ENCODE peak calls at places on chromosomes 1 and 21, in ten cellular contexts. One of them, this sample, is unnamed.

GRCh38 chr21:15775981-15776380 is 46.2 kb downstream of the USP25 start:
- DNase-seq in activated B cell treated with CpG ODN at 0.5 μM for 24 hours: no peak
- DNase-seq in brain pericyte: no peak
- DNase-seq in activated CD4-positive, alpha-beta T cell treated with anti-CD3 and anti-CD28 coated beads, Interleukin-2, amount 50 U/mL, for 1 hour: no peak
- DNase-seq in osteocyte: no peak
- DNase-seq in activated T-helper 1 cell treated with anti-CD3 and anti-CD28 coated beads, Interleukin-12 subunit alpha, Interleukin-12 subunit beta, Interleukin-2, Interleukin-4 antibody, amounts not matched to agents 30 ng/mL and 10 ng/mL and 1 ng/mL, durations not matched to agents 14 hours and 24 hours and 36 hours: no peak
- DNase-seq in nephron progenitor cell: no peak
- DNase-seq in NAMALWA: no peak
- DNase-seq in IMR-90: peak; percentile 89
- DNase-seq in T follicular helper cell: no peak
- DNase-seq in this sample: peak; percentile 51

GRCh38 chr1:93955765-93956164 is 46.5 kb upstream of the GCLM start:
- DNase-seq in nephron progenitor cell: no peak
- DNase-seq in T follicular helper cell: no peak
- DNase-seq in brain pericyte: no peak
- DNase-seq in osteocyte: no peak
- DNase-seq in NAMALWA: no peak
- DNase-seq in activated B cell treated with CpG ODN at 0.5 μM for 24 hours: no peak
- DNase-seq in activated T-helper 1 cell treated with anti-CD3 and anti-CD28 coated beads, Interleukin-12 subunit alpha, Interleukin-12 subunit beta, Interleukin-2, Interleukin-4 antibody, amounts not matched to agents 30 ng/mL and 10 ng/mL and 1 ng/mL, durations not matched to agents 14 hours and 24 hours and 36 hours: no peak
- DNase-seq in activated CD4-positive, alpha-beta T cell treated with anti-CD3 and anti-CD28 coated beads, Interleukin-2, amount 50 U/mL, for 1 hour: no peak
- DNase-seq in IMR-90: no peak
- DNase-seq in this sample: no peak

GRCh38 chr1:13583592-13583963 is at the start of gene PDPN:
- DNase-seq in activated T-helper 1 cell treated with anti-CD3 and anti-CD28 coated beads, Interleukin-12 subunit alpha, Interleukin-12 subunit beta, Interleukin-2, Interleukin-4 antibody, amounts not matched to agents 30 ng/mL and 10 ng/mL and 1 ng/mL, durations not matched to agents 14 hours and 24 hours and 36 hours: no peak
- DNase-seq in activated CD4-positive, alpha-beta T cell treated with anti-CD3 and anti-CD28 coated beads, Interleukin-2, amount 50 U/mL, for 1 hour: no peak
- DNase-seq in NAMALWA: no peak
- DNase-seq in T follicular helper cell: no peak
- DNase-seq in osteocyte: no peak
- DNase-seq in nephron progenitor cell: peak; percentile 85
- DNase-seq in brain pericyte: no peak
- DNase-seq in IMR-90: no peak
- DNase-seq in activated B cell treated with CpG ODN at 0.5 μM for 24 hours: no peak
- DNase-seq in this sample: no peak

GRCh38 chr21:41250519-41250918 is 66.1 kb upstream of the FAM3B start:
- DNase-seq in NAMALWA: no peak
- DNase-seq in nephron progenitor cell: no peak
- DNase-seq in activated B cell treated with CpG ODN at 0.5 μM for 24 hours: no peak
- DNase-seq in IMR-90: peak; percentile 30
- DNase-seq in activated CD4-positive, alpha-beta T cell treated with anti-CD3 and anti-CD28 coated beads, Interleukin-2, amount 50 U/mL, for 1 hour: no peak
- DNase-seq in brain pericyte: no peak
- DNase-seq in osteocyte: no peak
- DNase-seq in activated T-helper 1 cell treated with anti-CD3 and anti-CD28 coated beads, Interleukin-12 subunit alpha, Interleukin-12 subunit beta, Interleukin-2, Interleukin-4 antibody, amounts not matched to agents 30 ng/mL and 10 ng/mL and 1 ng/mL, durations not matched to agents 14 hours and 24 hours and 36 hours: no peak
- DNase-seq in T follicular helper cell: no peak
- DNase-seq in this sample: no peak

GRCh38 chr21:21051109-21052055 is 53.2 kb downstream of the NCAM2 start:
- DNase-seq in T follicular helper cell: no peak
- DNase-seq in IMR-90: no peak
- DNase-seq in NAMALWA: no peak
- DNase-seq in nephron progenitor cell: no peak
- DNase-seq in brain pericyte: no peak
- DNase-seq in activated B cell treated with CpG ODN at 0.5 μM for 24 hours: no peak
- DNase-seq in activated CD4-positive, alpha-beta T cell treated with anti-CD3 and anti-CD28 coated beads, Interleukin-2, amount 50 U/mL, for 1 hour: no peak
- DNase-seq in activated T-helper 1 cell treated with anti-CD3 and anti-CD28 coated beads, Interleukin-12 subunit alpha, Interleukin-12 subunit beta, Interleukin-2, Interleukin-4 antibody, amounts not matched to agents 30 ng/mL and 10 ng/mL and 1 ng/mL, durations not matched to agents 14 hours and 24 hours and 36 hours: no peak
- DNase-seq in osteocyte: no peak
- DNase-seq in this sample: no peak

GRCh38 chr1:13783551-13783950 is 83.6 kb downstream of the PRDM2 start:
- DNase-seq in activated T-helper 1 cell treated with anti-CD3 and anti-CD28 coated beads, Interleukin-12 subunit alpha, Interleukin-12 subunit beta, Interleukin-2, Interleukin-4 antibody, amounts not matched to agents 30 ng/mL and 10 ng/mL and 1 ng/mL, durations not matched to agents 14 hours and 24 hours and 36 hours: no peak
- DNase-seq in brain pericyte: no peak
- DNase-seq in T follicular helper cell: no peak
- DNase-seq in activated B cell treated with CpG ODN at 0.5 μM for 24 hours: no peak
- DNase-seq in osteocyte: no peak
- DNase-seq in IMR-90: peak; percentile 47
- DNase-seq in nephron progenitor cell: no peak
- DNase-seq in activated CD4-positive, alpha-beta T cell treated with anti-CD3 and anti-CD28 coated beads, Interleukin-2, amount 50 U/mL, for 1 hour: no peak
- DNase-seq in NAMALWA: no peak
- DNase-seq in this sample: no peak

GRCh38 chr21:26754853-26755252 is 90.4 kb downstream of the ADAMTS1 start:
- DNase-seq in activated CD4-positive, alpha-beta T cell treated with anti-CD3 and anti-CD28 coated beads, Interleukin-2, amount 50 U/mL, for 1 hour: no peak
- DNase-seq in activated T-helper 1 cell treated with anti-CD3 and anti-CD28 coated beads, Interleukin-12 subunit alpha, Interleukin-12 subunit beta, Interleukin-2, Interleukin-4 antibody, amounts not matched to agents 30 ng/mL and 10 ng/mL and 1 ng/mL, durations not matched to agents 14 hours and 24 hours and 36 hours: no peak
- DNase-seq in activated B cell treated with CpG ODN at 0.5 μM for 24 hours: no peak
- DNase-seq in IMR-90: no peak
- DNase-seq in NAMALWA: no peak
- DNase-seq in nephron progenitor cell: no peak
- DNase-seq in brain pericyte: no peak
- DNase-seq in osteocyte: no peak
- DNase-seq in T follicular helper cell: no peak
- DNase-seq in this sample: no peak

GRCh38 chr1:192263436-192263835 is 53.4 kb upstream of the RGS21 start:
- DNase-seq in activated B cell treated with CpG ODN at 0.5 μM for 24 hours: no peak
- DNase-seq in activated CD4-positive, alpha-beta T cell treated with anti-CD3 and anti-CD28 coated beads, Interleukin-2, amount 50 U/mL, for 1 hour: no peak
- DNase-seq in T follicular helper cell: no peak
- DNase-seq in osteocyte: no peak
- DNase-seq in nephron progenitor cell: no peak
- DNase-seq in brain pericyte: no peak
- DNase-seq in activated T-helper 1 cell treated with anti-CD3 and anti-CD28 coated beads, Interleukin-12 subunit alpha, Interleukin-12 subunit beta, Interleukin-2, Interleukin-4 antibody, amounts not matched to agents 30 ng/mL and 10 ng/mL and 1 ng/mL, durations not matched to agents 14 hours and 24 hours and 36 hours: no peak
- DNase-seq in NAMALWA: no peak
- DNase-seq in IMR-90: peak; percentile 92
- DNase-seq in this sample: no peak

GRCh38 chr21:42939581-42940413 is 14.4 kb upstream of the ERVH48-1 start:
- DNase-seq in brain pericyte: peak; percentile 82
- DNase-seq in NAMALWA: no peak
- DNase-seq in T follicular helper cell: no peak
- DNase-seq in activated T-helper 1 cell treated with anti-CD3 and anti-CD28 coated beads, Interleukin-12 subunit alpha, Interleukin-12 subunit beta, Interleukin-2, Interleukin-4 antibody, amounts not matched to agents 30 ng/mL and 10 ng/mL and 1 ng/mL, durations not matched to agents 14 hours and 24 hours and 36 hours: no peak
- DNase-seq in osteocyte: no peak
- DNase-seq in activated CD4-positive, alpha-beta T cell treated with anti-CD3 and anti-CD28 coated beads, Interleukin-2, amount 50 U/mL, for 1 hour: no peak
- DNase-seq in activated B cell treated with CpG ODN at 0.5 μM for 24 hours: no peak
- DNase-seq in IMR-90: peak; percentile 99
- DNase-seq in nephron progenitor cell: no peak
- DNase-seq in this sample: peak; percentile 50

GRCh38 chr1:96236156-96236739 is 485.3 kb upstream of the PTBP2 start:
- DNase-seq in IMR-90: peak; percentile 75
- DNase-seq in NAMALWA: peak; percentile 66
- DNase-seq in osteocyte: no peak
- DNase-seq in activated B cell treated with CpG ODN at 0.5 μM for 24 hours: no peak
- DNase-seq in T follicular helper cell: no peak
- DNase-seq in activated CD4-positive, alpha-beta T cell treated with anti-CD3 and anti-CD28 coated beads, Interleukin-2, amount 50 U/mL, for 1 hour: no peak
- DNase-seq in nephron progenitor cell: peak; percentile 21
- DNase-seq in activated T-helper 1 cell treated with anti-CD3 and anti-CD28 coated beads, Interleukin-12 subunit alpha, Interleukin-12 subunit beta, Interleukin-2, Interleukin-4 antibody, amounts not matched to agents 30 ng/mL and 10 ng/mL and 1 ng/mL, durations not matched to agents 14 hours and 24 hours and 36 hours: no peak
- DNase-seq in brain pericyte: peak; percentile 25
- DNase-seq in this sample: peak; percentile 42

GRCh38 chr1:118101445-118101844 is 83.6 kb downstream of the SPAG17 start:
- DNase-seq in NAMALWA: no peak
- DNase-seq in activated B cell treated with CpG ODN at 0.5 μM for 24 hours: no peak
- DNase-seq in T follicular helper cell: no peak
- DNase-seq in osteocyte: no peak
- DNase-seq in activated T-helper 1 cell treated with anti-CD3 and anti-CD28 coated beads, Interleukin-12 subunit alpha, Interleukin-12 subunit beta, Interleukin-2, Interleukin-4 antibody, amounts not matched to agents 30 ng/mL and 10 ng/mL and 1 ng/mL, durations not matched to agents 14 hours and 24 hours and 36 hours: no peak
- DNase-seq in nephron progenitor cell: no peak
- DNase-seq in activated CD4-positive, alpha-beta T cell treated with anti-CD3 and anti-CD28 coated beads, Interleukin-2, amount 50 U/mL, for 1 hour: no peak
- DNase-seq in brain pericyte: no peak
- DNase-seq in IMR-90: no peak
- DNase-seq in this sample: no peak

GRCh38 chr1:71390518-71390917 is 309.7 kb upstream of the ZRANB2 start:
- DNase-seq in IMR-90: no peak
- DNase-seq in activated T-helper 1 cell treated with anti-CD3 and anti-CD28 coated beads, Interleukin-12 subunit alpha, Interleukin-12 subunit beta, Interleukin-2, Interleukin-4 antibody, amounts not matched to agents 30 ng/mL and 10 ng/mL and 1 ng/mL, durations not matched to agents 14 hours and 24 hours and 36 hours: no peak
- DNase-seq in T follicular helper cell: no peak
- DNase-seq in osteocyte: no peak
- DNase-seq in nephron progenitor cell: no peak
- DNase-seq in activated CD4-positive, alpha-beta T cell treated with anti-CD3 and anti-CD28 coated beads, Interleukin-2, amount 50 U/mL, for 1 hour: no peak
- DNase-seq in NAMALWA: no peak
- DNase-seq in activated B cell treated with CpG ODN at 0.5 μM for 24 hours: no peak
- DNase-seq in brain pericyte: no peak
- DNase-seq in this sample: no peak

GRCh38 chr1:108972941-108973340 is 9.7 kb upstream of the CLCC1 start:
- DNase-seq in T follicular helper cell: no peak
- DNase-seq in IMR-90: no peak
- DNase-seq in activated CD4-positive, alpha-beta T cell treated with anti-CD3 and anti-CD28 coated beads, Interleukin-2, amount 50 U/mL, for 1 hour: no peak
- DNase-seq in NAMALWA: no peak
- DNase-seq in activated B cell treated with CpG ODN at 0.5 μM for 24 hours: no peak
- DNase-seq in osteocyte: no peak
- DNase-seq in brain pericyte: no peak
- DNase-seq in nephron progenitor cell: no peak
- DNase-seq in activated T-helper 1 cell treated with anti-CD3 and anti-CD28 coated beads, Interleukin-12 subunit alpha, Interleukin-12 subunit beta, Interleukin-2, Interleukin-4 antibody, amounts not matched to agents 30 ng/mL and 10 ng/mL and 1 ng/mL, durations not matched to agents 14 hours and 24 hours and 36 hours: no peak
- DNase-seq in this sample: no peak

GRCh38 chr1:31244326-31244725 is 4.6 kb upstream of the NKAIN1 start:
- DNase-seq in T follicular helper cell: no peak
- DNase-seq in brain pericyte: no peak
- DNase-seq in IMR-90: peak; percentile 31
- DNase-seq in activated B cell treated with CpG ODN at 0.5 μM for 24 hours: no peak
- DNase-seq in osteocyte: no peak
- DNase-seq in nephron progenitor cell: no peak
- DNase-seq in NAMALWA: no peak
- DNase-seq in activated CD4-positive, alpha-beta T cell treated with anti-CD3 and anti-CD28 coated beads, Interleukin-2, amount 50 U/mL, for 1 hour: no peak
- DNase-seq in activated T-helper 1 cell treated with anti-CD3 and anti-CD28 coated beads, Interleukin-12 subunit alpha, Interleukin-12 subunit beta, Interleukin-2, Interleukin-4 antibody, amounts not matched to agents 30 ng/mL and 10 ng/mL and 1 ng/mL, durations not matched to agents 14 hours and 24 hours and 36 hours: no peak
- DNase-seq in this sample: no peak

GRCh38 chr1:207261971-207262370 is 59.5 kb upstream of the CD55 start:
- DNase-seq in T follicular helper cell: no peak
- DNase-seq in nephron progenitor cell: no peak
- DNase-seq in osteocyte: no peak
- DNase-seq in activated T-helper 1 cell treated with anti-CD3 and anti-CD28 coated beads, Interleukin-12 subunit alpha, Interleukin-12 subunit beta, Interleukin-2, Interleukin-4 antibody, amounts not matched to agents 30 ng/mL and 10 ng/mL and 1 ng/mL, durations not matched to agents 14 hours and 24 hours and 36 hours: no peak
- DNase-seq in brain pericyte: no peak
- DNase-seq in IMR-90: no peak
- DNase-seq in activated B cell treated with CpG ODN at 0.5 μM for 24 hours: no peak
- DNase-seq in NAMALWA: no peak
- DNase-seq in activated CD4-positive, alpha-beta T cell treated with anti-CD3 and anti-CD28 coated beads, Interleukin-2, amount 50 U/mL, for 1 hour: no peak
- DNase-seq in this sample: no peak

GRCh38 chr1:230084408-230085177 is 17.6 kb downstream of the GALNT2 start:
- DNase-seq in activated B cell treated with CpG ODN at 0.5 μM for 24 hours: no peak
- DNase-seq in activated CD4-positive, alpha-beta T cell treated with anti-CD3 and anti-CD28 coated beads, Interleukin-2, amount 50 U/mL, for 1 hour: no peak
- DNase-seq in brain pericyte: peak; percentile 86
- DNase-seq in IMR-90: peak; percentile 99
- DNase-seq in T follicular helper cell: no peak
- DNase-seq in activated T-helper 1 cell treated with anti-CD3 and anti-CD28 coated beads, Interleukin-12 subunit alpha, Interleukin-12 subunit beta, Interleukin-2, Interleukin-4 antibody, amounts not matched to agents 30 ng/mL and 10 ng/mL and 1 ng/mL, durations not matched to agents 14 hours and 24 hours and 36 hours: peak; percentile 23
- DNase-seq in NAMALWA: no peak
- DNase-seq in nephron progenitor cell: no peak
- DNase-seq in osteocyte: peak; percentile 91
- DNase-seq in this sample: peak; percentile 96

GRCh38 chr1:240739754-240740153 is 127.8 kb upstream of the GREM2 start:
- DNase-seq in T follicular helper cell: no peak
- DNase-seq in nephron progenitor cell: no peak
- DNase-seq in IMR-90: peak; percentile 38
- DNase-seq in NAMALWA: no peak
- DNase-seq in activated CD4-positive, alpha-beta T cell treated with anti-CD3 and anti-CD28 coated beads, Interleukin-2, amount 50 U/mL, for 1 hour: no peak
- DNase-seq in activated T-helper 1 cell treated with anti-CD3 and anti-CD28 coated beads, Interleukin-12 subunit alpha, Interleukin-12 subunit beta, Interleukin-2, Interleukin-4 antibody, amounts not matched to agents 30 ng/mL and 10 ng/mL and 1 ng/mL, durations not matched to agents 14 hours and 24 hours and 36 hours: no peak
- DNase-seq in brain pericyte: no peak
- DNase-seq in osteocyte: no peak
- DNase-seq in activated B cell treated with CpG ODN at 0.5 μM for 24 hours: no peak
- DNase-seq in this sample: no peak

GRCh38 chr1:55063562-55063942 is 24.2 kb downstream of the PCSK9 start:
- DNase-seq in activated T-helper 1 cell treated with anti-CD3 and anti-CD28 coated beads, Interleukin-12 subunit alpha, Interleukin-12 subunit beta, Interleukin-2, Interleukin-4 antibody, amounts not matched to agents 30 ng/mL and 10 ng/mL and 1 ng/mL, durations not matched to agents 14 hours and 24 hours and 36 hours: no peak
- DNase-seq in brain pericyte: no peak
- DNase-seq in activated CD4-positive, alpha-beta T cell treated with anti-CD3 and anti-CD28 coated beads, Interleukin-2, amount 50 U/mL, for 1 hour: no peak
- DNase-seq in NAMALWA: no peak
- DNase-seq in activated B cell treated with CpG ODN at 0.5 μM for 24 hours: no peak
- DNase-seq in osteocyte: no peak
- DNase-seq in nephron progenitor cell: no peak
- DNase-seq in IMR-90: no peak
- DNase-seq in T follicular helper cell: no peak
- DNase-seq in this sample: no peak

GRCh38 chr1:15627343-15627988 is 10.2 kb downstream of the DDI2 start:
- DNase-seq in activated CD4-positive, alpha-beta T cell treated with anti-CD3 and anti-CD28 coated beads, Interleukin-2, amount 50 U/mL, for 1 hour: no peak
- DNase-seq in nephron progenitor cell: no peak
- DNase-seq in IMR-90: peak; percentile 26
- DNase-seq in T follicular helper cell: no peak
- DNase-seq in NAMALWA: no peak
- DNase-seq in brain pericyte: no peak
- DNase-seq in activated B cell treated with CpG ODN at 0.5 μM for 24 hours: no peak
- DNase-seq in osteocyte: no peak
- DNase-seq in activated T-helper 1 cell treated with anti-CD3 and anti-CD28 coated beads, Interleukin-12 subunit alpha, Interleukin-12 subunit beta, Interleukin-2, Interleukin-4 antibody, amounts not matched to agents 30 ng/mL and 10 ng/mL and 1 ng/mL, durations not matched to agents 14 hours and 24 hours and 36 hours: no peak
- DNase-seq in this sample: no peak

GRCh38 chr1:171433451-171433850 is 51.9 kb upstream of the PRRC2C start:
- DNase-seq in brain pericyte: no peak
- DNase-seq in NAMALWA: no peak
- DNase-seq in IMR-90: peak; percentile 70
- DNase-seq in nephron progenitor cell: no peak
- DNase-seq in activated CD4-positive, alpha-beta T cell treated with anti-CD3 and anti-CD28 coated beads, Interleukin-2, amount 50 U/mL, for 1 hour: no peak
- DNase-seq in T follicular helper cell: no peak
- DNase-seq in osteocyte: no peak
- DNase-seq in activated T-helper 1 cell treated with anti-CD3 and anti-CD28 coated beads, Interleukin-12 subunit alpha, Interleukin-12 subunit beta, Interleukin-2, Interleukin-4 antibody, amounts not matched to agents 30 ng/mL and 10 ng/mL and 1 ng/mL, durations not matched to agents 14 hours and 24 hours and 36 hours: no peak
- DNase-seq in activated B cell treated with CpG ODN at 0.5 μM for 24 hours: no peak
- DNase-seq in this sample: peak; percentile 34

GRCh38 chr1:19311503-19311930 is 427 bp downstream of the AKR7A2 start:
- DNase-seq in T follicular helper cell: no peak
- DNase-seq in activated B cell treated with CpG ODN at 0.5 μM for 24 hours: no peak
- DNase-seq in nephron progenitor cell: no peak
- DNase-seq in NAMALWA: no peak
- DNase-seq in activated CD4-positive, alpha-beta T cell treated with anti-CD3 and anti-CD28 coated beads, Interleukin-2, amount 50 U/mL, for 1 hour: no peak
- DNase-seq in IMR-90: no peak
- DNase-seq in osteocyte: no peak
- DNase-seq in activated T-helper 1 cell treated with anti-CD3 and anti-CD28 coated beads, Interleukin-12 subunit alpha, Interleukin-12 subunit beta, Interleukin-2, Interleukin-4 antibody, amounts not matched to agents 30 ng/mL and 10 ng/mL and 1 ng/mL, durations not matched to agents 14 hours and 24 hours and 36 hours: no peak
- DNase-seq in brain pericyte: no peak
- DNase-seq in this sample: no peak

GRCh38 chr1:173669491-173669941 is at the start of gene ANKRD45:
- DNase-seq in osteocyte: peak; percentile 85
- DNase-seq in activated T-helper 1 cell treated with anti-CD3 and anti-CD28 coated beads, Interleukin-12 subunit alpha, Interleukin-12 subunit beta, Interleukin-2, Interleukin-4 antibody, amounts not matched to agents 30 ng/mL and 10 ng/mL and 1 ng/mL, durations not matched to agents 14 hours and 24 hours and 36 hours: no peak
- DNase-seq in activated B cell treated with CpG ODN at 0.5 μM for 24 hours: peak; percentile 14
- DNase-seq in NAMALWA: no peak
- DNase-seq in activated CD4-positive, alpha-beta T cell treated with anti-CD3 and anti-CD28 coated beads, Interleukin-2, amount 50 U/mL, for 1 hour: no peak
- DNase-seq in brain pericyte: no peak
- DNase-seq in IMR-90: peak; percentile 4
- DNase-seq in nephron progenitor cell: peak; percentile 67
- DNase-seq in T follicular helper cell: no peak
- DNase-seq in this sample: no peak

GRCh38 chr1:150765229-150765976 is at the start of gene CTSS:
- DNase-seq in nephron progenitor cell: no peak
- DNase-seq in activated CD4-positive, alpha-beta T cell treated with anti-CD3 and anti-CD28 coated beads, Interleukin-2, amount 50 U/mL, for 1 hour: no peak
- DNase-seq in T follicular helper cell: no peak
- DNase-seq in NAMALWA: peak; percentile 96
- DNase-seq in activated T-helper 1 cell treated with anti-CD3 and anti-CD28 coated beads, Interleukin-12 subunit alpha, Interleukin-12 subunit beta, Interleukin-2, Interleukin-4 antibody, amounts not matched to agents 30 ng/mL and 10 ng/mL and 1 ng/mL, durations not matched to agents 14 hours and 24 hours and 36 hours: no peak
- DNase-seq in brain pericyte: no peak
- DNase-seq in activated B cell treated with CpG ODN at 0.5 μM for 24 hours: no peak
- DNase-seq in IMR-90: peak; percentile 11
- DNase-seq in osteocyte: no peak
- DNase-seq in this sample: no peak

GRCh38 chr1:233614173-233614742 is 352 bp downstream of the KCNK1 start:
- DNase-seq in activated T-helper 1 cell treated with anti-CD3 and anti-CD28 coated beads, Interleukin-12 subunit alpha, Interleukin-12 subunit beta, Interleukin-2, Interleukin-4 antibody, amounts not matched to agents 30 ng/mL and 10 ng/mL and 1 ng/mL, durations not matched to agents 14 hours and 24 hours and 36 hours: no peak
- DNase-seq in activated B cell treated with CpG ODN at 0.5 μM for 24 hours: no peak
- DNase-seq in nephron progenitor cell: peak; percentile 22
- DNase-seq in brain pericyte: no peak
- DNase-seq in T follicular helper cell: no peak
- DNase-seq in IMR-90: peak; percentile 19
- DNase-seq in osteocyte: no peak
- DNase-seq in NAMALWA: no peak
- DNase-seq in activated CD4-positive, alpha-beta T cell treated with anti-CD3 and anti-CD28 coated beads, Interleukin-2, amount 50 U/mL, for 1 hour: no peak
- DNase-seq in this sample: no peak

GRCh38 chr1:202288177-202288576 is 53.6 kb downstream of the UBE2T start:
- DNase-seq in activated CD4-positive, alpha-beta T cell treated with anti-CD3 and anti-CD28 coated beads, Interleukin-2, amount 50 U/mL, for 1 hour: no peak
- DNase-seq in NAMALWA: no peak
- DNase-seq in activated B cell treated with CpG ODN at 0.5 μM for 24 hours: no peak
- DNase-seq in IMR-90: no peak
- DNase-seq in nephron progenitor cell: no peak
- DNase-seq in T follicular helper cell: no peak
- DNase-seq in osteocyte: no peak
- DNase-seq in activated T-helper 1 cell treated with anti-CD3 and anti-CD28 coated beads, Interleukin-12 subunit alpha, Interleukin-12 subunit beta, Interleukin-2, Interleukin-4 antibody, amounts not matched to agents 30 ng/mL and 10 ng/mL and 1 ng/mL, durations not matched to agents 14 hours and 24 hours and 36 hours: no peak
- DNase-seq in brain pericyte: no peak
- DNase-seq in this sample: no peak

GRCh38 chr1:50968884-50969610 is 998 bp upstream of the CDKN2C start:
- DNase-seq in osteocyte: no peak
- DNase-seq in T follicular helper cell: no peak
- DNase-seq in nephron progenitor cell: peak; percentile 47
- DNase-seq in activated B cell treated with CpG ODN at 0.5 μM for 24 hours: peak; percentile 63
- DNase-seq in brain pericyte: no peak
- DNase-seq in activated T-helper 1 cell treated with anti-CD3 and anti-CD28 coated beads, Interleukin-12 subunit alpha, Interleukin-12 subunit beta, Interleukin-2, Interleukin-4 antibody, amounts not matched to agents 30 ng/mL and 10 ng/mL and 1 ng/mL, durations not matched to agents 14 hours and 24 hours and 36 hours: peak; percentile 40
- DNase-seq in activated CD4-positive, alpha-beta T cell treated with anti-CD3 and anti-CD28 coated beads, Interleukin-2, amount 50 U/mL, for 1 hour: peak; percentile 22
- DNase-seq in NAMALWA: peak; percentile 41
- DNase-seq in IMR-90: no peak
- DNase-seq in this sample: no peak